ENCODE peak calls at places on chromosomes 12 and 14, in seven cellular contexts. V is MM.1S, L is left lung, U is HCT116, I is breast epithelium, O is dorsolateral prefrontal cortex, Y is lung. Z is an unnamed sample.

GRCh38 chr12:91603060-91603459 is 420.4 kb upstream of the DCN start:
- DNase-seq in V (no peak), L (no peak), U (no peak), I (no peak), O (no peak), Y (no peak), Z (no peak)

GRCh38 chr12:124921200-124922008 is 7.0 kb upstream of the UBC start:
- DNase-seq in V (peak; percentile 72), L (no peak), U (no peak), I (no peak), O (peak; percentile 57), Y (no peak), Z (no peak)

GRCh38 chr12:49017764-49018281 is 753 bp downstream of the PRKAG1 start:
- DNase-seq in V (no peak), L (no peak), U (no peak), I (no peak), O (no peak), Y (no peak), Z (no peak)

GRCh38 chr12:130053641-130054040 is 108.6 kb upstream of the FZD10 start:
- DNase-seq in V (no peak), L (no peak), U (no peak), I (no peak), O (no peak), Y (no peak), Z (peak; percentile 11)

GRCh38 chr14:75917322-75918251 is 64.2 kb downstream of the TGFB3 start:
- DNase-seq in V (no peak), L (no peak), U (no peak), I (no peak), O (no peak), Y (no peak), Z (no peak)

GRCh38 chr14:85187521-85187920 is 342.4 kb upstream of the FLRT2 start:
- DNase-seq in V (no peak), L (no peak), U (no peak), I (no peak), O (no peak), Y (no peak), Z (no peak)

GRCh38 chr14:95304342-95304741 is 15.4 kb downstream of the CLMN start:
- DNase-seq in V (no peak), L (no peak), U (no peak), I (no peak), O (no peak), Y (no peak), Z (no peak)

GRCh38 chr12:93325855-93326254 is 51.9 kb upstream of the NUDT4 start:
- DNase-seq in V (no peak), L (no peak), U (no peak), I (no peak), O (no peak), Y (no peak), Z (no peak)

GRCh38 chr12:115866909-115867525 is 410.5 kb downstream of the MED13L start:
- DNase-seq in V (no peak), L (no peak), U (no peak), I (no peak), O (no peak), Y (no peak), Z (no peak)

GRCh38 chr14:30194769-30195168 is 267.1 kb upstream of the PRKD1 start:
- DNase-seq in V (no peak), L (no peak), U (no peak), I (no peak), O (no peak), Y (no peak), Z (no peak)

GRCh38 chr12:24228371-24228770 is 278.9 kb upstream of the SOX5 start:
- DNase-seq in V (no peak), L (no peak), U (no peak), I (no peak), O (no peak), Y (no peak), Z (no peak)

GRCh38 chr12:19561411-19561961 is 122.2 kb downstream of the AEBP2 start:
- DNase-seq in V (no peak), L (no peak), U (no peak), I (no peak), O (no peak), Y (no peak), Z (no peak)

GRCh38 chr14:61260939-61261776 is 20.0 kb downstream of the TMEM30B start:
- DNase-seq in V (no peak), L (no peak), U (peak; percentile 65), I (no peak), O (no peak), Y (no peak), Z (no peak)

GRCh38 chr14:68979722-68980552 is 835 bp upstream of the ACTN1 start:
- DNase-seq in V (no peak), L (peak; percentile 86), U (no peak), I (peak; percentile 70), O (no peak), Y (no peak), Z (no peak)

GRCh38 chr12:2082321-2082720 is 29.5 kb downstream of the CACNA1C start:
- DNase-seq in V (no peak), L (peak; percentile 63), U (no peak), I (no peak), O (peak; percentile 89), Y (no peak), Z (no peak)

GRCh38 chr14:93977790-93978581 is 1.6 kb upstream of the ASB2 start:
- DNase-seq in V (peak; percentile 88), L (peak; percentile 62), U (no peak), I (no peak), O (no peak), Y (no peak), Z (no peak)

GRCh38 chr14:34931206-34931605 is 51.6 kb upstream of the SRP54 start:
- DNase-seq in V (no peak), L (no peak), U (no peak), I (no peak), O (no peak), Y (no peak), Z (no peak)

GRCh38 chr12:49331360-49332222 is 5.4 kb downstream of the C1QL4 start:
- DNase-seq in V (no peak), L (no peak), U (peak; percentile 43), I (peak; percentile 67), O (peak; percentile 62), Y (peak; percentile 66), Z (no peak)

GRCh38 chr12:6606331-6607131 is 648 bp downstream of the CHD4 start:
- DNase-seq in V (peak; percentile 35), L (peak; percentile 89), U (no peak), I (peak; percentile 48), O (peak; percentile 36), Y (peak; percentile 57), Z (peak; percentile 57)

GRCh38 chr12:6603095-6603567 is 4.0 kb downstream of the CHD4 start:
- DNase-seq in V (peak; percentile 30), L (no peak), U (no peak), I (peak; percentile 44), O (no peak), Y (no peak), Z (no peak)

GRCh38 chr12:6604254-6605029 is 2.7 kb downstream of the CHD4 start:
- DNase-seq in V (no peak), L (no peak), U (no peak), I (no peak), O (no peak), Y (no peak), Z (no peak)

GRCh38 chr12:6605425-6606330 is 1.5 kb downstream of the CHD4 start:
- DNase-seq in V (peak; percentile 58), L (no peak), U (no peak), I (peak; percentile 37), O (peak; percentile 32), Y (no peak), Z (peak; percentile 84)

GRCh38 chr12:6602526-6602925 is 4.7 kb downstream of the CHD4 start:
- DNase-seq in V (no peak), L (no peak), U (no peak), I (no peak), O (no peak), Y (no peak), Z (no peak)
- H3K27ac ChIP-seq in V (no peak overlapping the region), L (no peak overlapping the region), U (no peak overlapping the region), I (peak overlapping the region; percentile 98), O (peak overlapping the region; percentile 54), Y (no peak overlapping the region), Z (no peak overlapping the region)

DNA sequence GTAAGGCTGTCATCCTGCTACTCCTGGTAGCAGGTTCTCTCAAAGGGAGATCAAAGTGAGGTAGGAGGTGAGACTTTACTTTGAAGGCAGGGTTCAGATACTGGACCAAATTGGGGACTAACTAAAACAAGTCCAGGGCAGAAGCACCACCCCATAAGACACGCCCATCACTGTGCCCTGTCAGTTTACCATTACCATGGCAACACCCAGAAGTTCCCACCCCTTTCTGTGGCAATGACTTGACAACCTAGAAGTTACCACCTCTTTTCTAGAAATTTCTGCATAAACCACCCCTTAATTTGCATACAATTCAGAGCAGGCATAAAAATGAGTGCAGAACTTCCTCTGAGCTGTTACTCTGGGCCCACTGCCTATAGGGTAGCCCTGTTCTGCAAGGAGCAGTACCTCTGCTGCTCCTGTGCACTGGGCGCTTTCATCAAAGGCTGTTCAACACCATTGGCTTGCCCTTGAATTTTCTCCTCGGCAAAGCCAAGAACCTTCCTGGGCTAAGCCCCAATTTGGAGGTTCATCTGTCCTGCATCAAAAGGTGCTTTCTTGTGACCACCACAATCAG is 64.8 kb upstream of the MAX start:
- DNase-seq in V (no peak), L (no peak), U (no peak), I (no peak), O (no peak), Y (no peak), Z (no peak)
- H3K27ac ChIP-seq in V (no peak overlapping the region), L (no peak overlapping the region), U (no peak overlapping the region), I (no peak overlapping the region), O (no peak overlapping the region), Y (no peak overlapping the region), Z (no peak overlapping the region)

DNA sequence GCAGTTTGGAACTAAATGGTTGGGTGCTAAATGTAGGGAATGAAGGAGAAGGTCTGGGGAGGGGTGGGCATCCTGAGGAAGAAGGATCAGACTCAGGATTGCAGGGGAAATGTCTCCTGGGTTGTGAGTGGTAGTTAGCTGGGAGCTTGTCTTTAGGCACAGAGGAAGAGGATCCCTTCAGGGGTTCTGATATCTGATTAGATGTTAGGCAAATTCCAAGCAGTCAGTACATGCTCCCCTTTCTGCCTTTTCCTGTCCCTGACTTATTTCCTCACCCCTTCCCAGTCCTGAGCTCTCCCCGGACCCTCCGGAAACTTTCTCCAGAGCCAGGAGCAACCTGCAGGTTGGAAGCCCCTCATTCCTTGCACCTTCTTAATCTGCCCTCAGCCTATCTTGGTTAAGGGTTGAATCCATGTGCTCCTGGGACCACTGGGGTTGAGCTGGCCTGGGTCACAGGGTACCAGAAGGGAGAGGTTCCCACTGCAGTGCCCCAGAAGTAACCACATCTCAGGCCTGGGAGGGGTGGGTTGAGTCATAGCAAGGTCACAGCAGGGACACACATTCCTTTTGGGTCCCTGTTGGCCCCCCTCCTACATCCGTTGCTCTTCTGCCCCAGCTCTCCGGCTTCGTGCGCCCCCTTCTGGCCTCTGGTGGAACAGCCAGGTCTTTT is 1.6 kb downstream of the IGFBP6 start:
- DNase-seq in V (peak; percentile 70), L (peak; percentile 95), U (peak; percentile 89), I (peak; percentile 87), O (peak; percentile 85), Y (peak; percentile 91), Z (peak; percentile 83)
- H3K27ac ChIP-seq in V (no peak overlapping the region), L (peak overlapping the region; percentile 70), U (peak overlapping the region; percentile 98), I (peak overlapping the region; percentile 83), O (peak overlapping the region; percentile 75), Y (peak overlapping the region; percentile 38), Z (peak overlapping the region; percentile 87)

GRCh38 chr14:100844846-100845245 is 18.9 kb downstream of the MEG3 start:
- DNase-seq in V (no peak), L (peak; percentile 63), U (no peak), I (no peak), O (no peak), Y (no peak), Z (no peak)
- H3K27ac ChIP-seq in V (no peak overlapping the region), L (no peak overlapping the region), U (no peak overlapping the region), I (no peak overlapping the region), O (no peak overlapping the region), Y (no peak overlapping the region), Z (no peak overlapping the region)

Z was measured in caudate nucleus.